ENCODE peak calls at places on chromosomes 3 and 15, in seven cellular contexts. One of them, this sample, is unnamed.

GRCh38 chr3:32780735-32781210 is 37.0 kb upstream of the TRIM71 start:
- DNase-seq in sigmoid colon: peak
- DNase-seq in A549: peak
- DNase-seq in stomach: peak
- DNase-seq in tibial nerve: peak
- DNase-seq in ovary: no peak
- DNase-seq in suprapubic skin: peak
- DNase-seq in this sample: peak

GRCh38 chr3:116524455-116524854 is 79.2 kb upstream of the LSAMP start:
- DNase-seq in tibial nerve: no peak
- DNase-seq in stomach: no peak
- DNase-seq in sigmoid colon: no peak
- DNase-seq in suprapubic skin: no peak
- DNase-seq in A549: no peak
- DNase-seq in ovary: no peak
- DNase-seq in this sample: no peak

GRCh38 chr3:44721231-44722102 is 8.0 kb upstream of the ZNF501 start:
- DNase-seq in suprapubic skin: no peak
- DNase-seq in A549: peak
- DNase-seq in stomach: no peak
- DNase-seq in tibial nerve: no peak
- DNase-seq in ovary: no peak
- DNase-seq in sigmoid colon: no peak
- DNase-seq in this sample: no peak

GRCh38 chr15:66369773-66370651 is 13.5 kb upstream of the TIPIN start:
- DNase-seq in suprapubic skin: no peak
- DNase-seq in A549: peak
- DNase-seq in ovary: no peak
- DNase-seq in sigmoid colon: no peak
- DNase-seq in tibial nerve: no peak
- DNase-seq in stomach: no peak
- DNase-seq in this sample: no peak

GRCh38 chr15:67548862-67549651 is 6.6 kb downstream of the MAP2K5 start:
- DNase-seq in sigmoid colon: peak
- DNase-seq in tibial nerve: no peak
- DNase-seq in suprapubic skin: no peak
- DNase-seq in ovary: no peak
- DNase-seq in A549: no peak
- DNase-seq in stomach: peak
- DNase-seq in this sample: peak

GRCh38 chr15:100093211-100094126 is 248.3 kb downstream of the ADAMTS17 start:
- DNase-seq in suprapubic skin: no peak
- DNase-seq in tibial nerve: no peak
- DNase-seq in ovary: no peak
- DNase-seq in A549: no peak
- DNase-seq in stomach: no peak
- DNase-seq in sigmoid colon: peak
- DNase-seq in this sample: no peak

GRCh38 chr15:94231728-94232086 is 346 bp downstream of the MCTP2 start:
- DNase-seq in tibial nerve: no peak
- DNase-seq in ovary: no peak
- DNase-seq in sigmoid colon: peak
- DNase-seq in suprapubic skin: no peak
- DNase-seq in A549: no peak
- DNase-seq in stomach: peak
- DNase-seq in this sample: peak

GRCh38 chr3:56355570-56356185 is 112.6 kb downstream of the ERC2 start:
- DNase-seq in ovary: no peak
- DNase-seq in suprapubic skin: no peak
- DNase-seq in A549: peak
- DNase-seq in stomach: no peak
- DNase-seq in sigmoid colon: no peak
- DNase-seq in tibial nerve: no peak
- DNase-seq in this sample: no peak

GRCh38 chr15:62125763-62126162 is 39.3 kb downstream of the C2CD4B start:
- DNase-seq in suprapubic skin: no peak
- DNase-seq in sigmoid colon: no peak
- DNase-seq in tibial nerve: no peak
- DNase-seq in A549: peak
- DNase-seq in ovary: no peak
- DNase-seq in stomach: no peak
- DNase-seq in this sample: peak

GRCh38 chr15:99146661-99147060 is 41.8 kb downstream of the SYNM start:
- DNase-seq in sigmoid colon: no peak
- DNase-seq in ovary: no peak
- DNase-seq in suprapubic skin: no peak
- DNase-seq in tibial nerve: no peak
- DNase-seq in A549: no peak
- DNase-seq in stomach: no peak
- DNase-seq in this sample: no peak

GRCh38 chr3:12875857-12876451 is 34.6 kb upstream of the RPL32 start:
- DNase-seq in tibial nerve: no peak
- DNase-seq in ovary: peak
- DNase-seq in stomach: peak
- DNase-seq in suprapubic skin: no peak
- DNase-seq in sigmoid colon: no peak
- DNase-seq in A549: no peak
- DNase-seq in this sample: peak

GRCh38 chr3:8869613-8870012 is 93.7 kb downstream of the RAD18 start:
- DNase-seq in sigmoid colon: no peak
- DNase-seq in A549: peak
- DNase-seq in tibial nerve: no peak
- DNase-seq in suprapubic skin: no peak
- DNase-seq in ovary: no peak
- DNase-seq in stomach: no peak
- DNase-seq in this sample: no peak

GRCh38 chr15:34223904-34224596 is 766 bp upstream of the EMC4 start:
- DNase-seq in stomach: no peak
- DNase-seq in sigmoid colon: no peak
- DNase-seq in suprapubic skin: no peak
- DNase-seq in ovary: no peak
- DNase-seq in A549: peak
- DNase-seq in tibial nerve: no peak
- DNase-seq in this sample: peak

GRCh38 chr3:144362126-144362525 is 390.5 kb downstream of the DIPK2A start:
- DNase-seq in sigmoid colon: no peak
- DNase-seq in stomach: no peak
- DNase-seq in ovary: no peak
- DNase-seq in suprapubic skin: no peak
- DNase-seq in A549: no peak
- DNase-seq in tibial nerve: no peak
- DNase-seq in this sample: no peak

GRCh38 chr3:44402548-44402947 is 64.0 kb downstream of the TCAIM start:
- DNase-seq in sigmoid colon: no peak
- DNase-seq in A549: no peak
- DNase-seq in ovary: no peak
- DNase-seq in stomach: no peak
- DNase-seq in suprapubic skin: no peak
- DNase-seq in tibial nerve: no peak
- DNase-seq in this sample: no peak

GRCh38 chr3:193240436-193240849 is 579 bp upstream of the PLAAT1 start:
- DNase-seq in stomach: no peak
- DNase-seq in A549: peak
- DNase-seq in ovary: no peak
- DNase-seq in sigmoid colon: no peak
- DNase-seq in suprapubic skin: no peak
- DNase-seq in tibial nerve: no peak
- DNase-seq in this sample: no peak

DNA sequence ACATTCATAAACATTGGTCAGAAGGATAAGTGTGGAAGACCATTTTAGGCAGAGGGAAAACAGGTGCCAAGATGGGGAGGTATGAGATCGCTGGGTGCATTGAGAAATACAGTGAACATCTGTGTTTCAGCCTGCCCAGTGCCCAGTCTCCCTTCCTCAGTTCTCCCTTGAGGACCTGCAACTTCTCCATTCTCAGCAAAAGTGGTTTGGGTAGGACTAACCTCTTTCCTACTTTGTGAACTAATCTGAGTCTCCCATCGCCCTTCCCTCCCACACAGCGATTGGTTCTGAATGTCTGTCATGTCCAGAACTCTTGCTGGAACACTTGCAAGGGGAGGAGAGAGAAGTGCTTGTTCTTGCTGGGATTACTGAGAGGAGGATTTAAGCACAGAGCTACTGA is 10.9 kb upstream of the CCNL1 start:
- DNase-seq in stomach: no peak
- DNase-seq in ovary: no peak
- DNase-seq in sigmoid colon: no peak
- DNase-seq in tibial nerve: no peak
- DNase-seq in A549: no peak
- DNase-seq in suprapubic skin: no peak
- DNase-seq in this sample: no peak
- TF ChIP-seq POLR2A in stomach: no peak
- TF ChIP-seq POLR2A in ovary: no peak
- TF ChIP-seq POLR2A in sigmoid colon: no peak
- TF ChIP-seq POLR2A in tibial nerve: no peak
- TF ChIP-seq POLR2A in A549: no peak
- TF ChIP-seq POLR2A in suprapubic skin: no peak
- TF ChIP-seq POLR2A in this sample: no peak

GRCh38 chr3:155364492-155364891 is 71.0 kb upstream of the STRIT1 start:
- DNase-seq in suprapubic skin: no peak
- DNase-seq in A549: no peak
- DNase-seq in stomach: no peak
- DNase-seq in sigmoid colon: no peak
- DNase-seq in ovary: no peak
- DNase-seq in tibial nerve: no peak
- DNase-seq in this sample: no peak

GRCh38 chr3:155365178-155365783 is 71.8 kb upstream of the STRIT1 start:
- DNase-seq in sigmoid colon: no peak
- DNase-seq in ovary: no peak
- DNase-seq in stomach: no peak
- DNase-seq in A549: no peak
- DNase-seq in tibial nerve: no peak
- DNase-seq in suprapubic skin: no peak
- DNase-seq in this sample: no peak

GRCh38 chr3:155363690-155364070 is 70.2 kb upstream of the STRIT1 start:
- DNase-seq in suprapubic skin: no peak
- DNase-seq in A549: no peak
- DNase-seq in stomach: no peak
- DNase-seq in sigmoid colon: no peak
- DNase-seq in tibial nerve: no peak
- DNase-seq in ovary: no peak
- DNase-seq in this sample: no peak

GRCh38 chr3:155360281-155360680 is 66.8 kb upstream of the STRIT1 start:
- DNase-seq in suprapubic skin: no peak
- DNase-seq in ovary: no peak
- DNase-seq in sigmoid colon: no peak
- DNase-seq in tibial nerve: no peak
- DNase-seq in A549: no peak
- DNase-seq in stomach: no peak
- DNase-seq in this sample: no peak

GRCh38 chr3:155362808-155363689 is 69.6 kb upstream of the STRIT1 start:
- DNase-seq in suprapubic skin: no peak
- DNase-seq in A549: no peak
- DNase-seq in sigmoid colon: no peak
- DNase-seq in stomach: no peak
- DNase-seq in ovary: no peak
- DNase-seq in tibial nerve: no peak
- DNase-seq in this sample: no peak
- TF ChIP-seq EP300 in suprapubic skin: no peak
- TF ChIP-seq EP300 in A549: no peak
- TF ChIP-seq EP300 in sigmoid colon: no peak
- TF ChIP-seq EP300 in stomach: no peak
- TF ChIP-seq EP300 in ovary: no peak
- TF ChIP-seq EP300 in tibial nerve: no peak
- TF ChIP-seq EP300 in this sample: no peak

DNA sequence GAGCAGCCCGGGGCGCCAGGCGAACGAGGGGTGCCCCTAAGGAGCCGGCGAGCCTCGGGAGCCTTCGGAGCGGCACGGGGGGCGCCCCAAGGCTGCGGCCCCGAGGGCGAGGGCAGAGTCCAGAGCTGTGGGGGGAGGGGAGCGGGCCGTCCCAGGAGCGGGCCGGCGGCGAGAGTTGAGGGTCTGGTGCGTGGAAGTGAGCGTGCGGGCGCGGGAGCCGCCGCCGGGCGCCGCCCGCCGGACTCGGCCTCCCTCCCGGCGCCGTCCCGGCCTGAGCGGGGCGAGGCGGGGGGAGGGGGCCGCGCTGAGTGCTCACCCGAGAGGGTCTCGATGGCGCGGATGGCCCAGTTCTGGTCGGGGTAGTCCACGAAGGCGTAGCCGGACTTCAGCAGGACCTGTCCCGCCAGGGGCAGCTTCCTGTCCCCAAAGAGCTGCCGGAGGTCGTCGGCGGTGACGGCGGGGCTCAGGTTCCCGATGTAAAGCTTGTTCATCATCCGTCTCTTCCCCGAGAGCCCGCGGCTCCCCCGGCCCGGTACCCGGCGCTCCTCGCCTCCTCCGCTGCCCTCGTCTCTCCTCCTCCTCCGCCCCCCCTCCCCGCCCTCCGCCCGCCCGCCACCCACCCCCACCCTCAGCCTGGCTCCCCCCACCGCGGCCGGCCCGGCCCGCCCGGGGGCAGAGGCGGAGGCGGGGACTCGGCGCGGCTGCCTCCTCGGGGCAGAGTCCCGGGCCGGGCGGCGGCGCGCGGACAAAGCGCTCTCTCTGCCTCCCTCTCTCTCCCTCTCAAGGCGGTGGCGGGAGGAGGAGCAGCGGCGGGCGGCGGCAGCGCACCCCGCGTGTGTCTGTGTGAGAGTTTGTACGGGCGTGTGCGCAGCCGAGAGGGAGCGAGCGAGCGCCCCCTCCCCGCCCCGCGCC is at the start of gene IGF2BP2:
- DNase-seq in suprapubic skin: peak
- DNase-seq in stomach: peak
- DNase-seq in tibial nerve: peak
- DNase-seq in ovary: peak
- DNase-seq in A549: peak
- DNase-seq in sigmoid colon: peak
- DNase-seq in this sample: peak
- TF ChIP-seq CTCF in suprapubic skin: peak
- TF ChIP-seq CTCF in stomach: no peak
- TF ChIP-seq CTCF in tibial nerve: peak
- TF ChIP-seq CTCF in ovary: no peak
- TF ChIP-seq CTCF in A549: no peak
- TF ChIP-seq CTCF in sigmoid colon: no peak
- TF ChIP-seq CTCF in this sample: no peak

DNA sequence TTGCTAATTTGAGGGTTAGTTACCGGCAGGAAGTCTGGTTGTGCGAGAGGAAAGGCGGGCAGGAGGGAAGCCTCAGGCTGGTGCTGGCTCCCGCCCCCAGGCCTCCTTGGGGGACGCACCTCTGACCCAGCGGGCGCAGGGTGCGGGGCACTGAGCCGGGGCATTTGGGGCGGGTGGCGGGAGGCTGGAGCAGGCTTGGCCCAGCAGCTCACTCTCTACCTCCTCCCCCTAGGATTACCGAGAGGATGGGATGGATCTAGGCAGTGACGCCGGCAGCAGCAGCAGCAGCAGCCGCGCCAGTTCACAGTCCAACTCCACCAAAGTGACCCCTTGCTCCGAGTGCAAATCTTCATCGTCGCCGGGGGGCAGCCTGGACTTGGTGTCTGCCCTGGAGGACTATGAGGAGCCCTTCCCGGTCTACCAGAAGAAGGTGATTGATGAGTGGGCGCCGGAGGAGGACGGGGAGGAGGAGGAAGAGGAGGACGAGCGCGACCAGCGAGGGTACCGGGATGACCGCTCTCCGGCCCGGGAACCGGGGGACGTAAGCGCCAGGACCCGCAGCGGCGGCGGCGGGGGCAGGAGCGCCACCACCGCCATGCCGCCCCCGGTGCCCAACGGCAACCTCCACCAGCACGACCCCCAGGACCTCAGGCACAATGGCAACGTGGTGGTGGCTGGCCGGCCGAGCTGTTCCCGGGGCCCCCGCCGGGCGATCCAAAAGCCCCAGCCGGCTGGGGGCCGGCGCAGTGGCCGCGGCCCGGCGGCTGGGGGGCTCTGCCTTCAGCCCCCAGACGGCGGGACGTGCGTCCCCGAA is 224.2 kb upstream of the IL12A start:
- DNase-seq in suprapubic skin: peak
- DNase-seq in tibial nerve: peak
- DNase-seq in ovary: peak
- DNase-seq in stomach: no peak
- DNase-seq in A549: peak
- DNase-seq in sigmoid colon: peak
- DNase-seq in this sample: peak
- TF ChIP-seq POLR2A in suprapubic skin: no peak
- TF ChIP-seq POLR2A in tibial nerve: peak
- TF ChIP-seq POLR2A in ovary: no peak
- TF ChIP-seq POLR2A in stomach: peak
- TF ChIP-seq POLR2A in A549: peak
- TF ChIP-seq POLR2A in sigmoid colon: peak
- TF ChIP-seq POLR2A in this sample: peak

This sample was measured in transverse colon.